ENCODE peak calls at places on chromosomes 2 and 18, in ten cellular contexts. N, J, P, L, W, Q, K, C, M and E are unnamed samples.

GRCh38 chr2:207227749-207228145 is 62.0 kb upstream of the KLF7 start:
- DNase-seq in N (no peak), J (no peak), P (no peak), L (no peak), W (no peak), Q (no peak), K (no peak), C (no peak), M (no peak), E (no peak)

GRCh38 chr2:163736433-163737168 is 793 bp upstream of the FIGN start:
- DNase-seq in N (no peak), J (no peak), P (no peak), L (no peak), W (peak; percentile 18), Q (peak; percentile 43), K (peak; percentile 82), C (no peak), M (peak; percentile 39), E (no peak)

GRCh38 chr2:148926291-148926961 is 51.4 kb downstream of the KIF5C start:
- DNase-seq in N (peak; percentile 77), J (peak; percentile 77), P (peak; percentile 6), L (peak; percentile 87), W (no peak), Q (no peak), K (peak; percentile 9), C (no peak), M (peak; percentile 29), E (no peak)

GRCh38 chr2:196434217-196434616 is 205.3 kb upstream of the CCDC150 start:
- DNase-seq in N (no peak), J (no peak), P (no peak), L (no peak), W (no peak), Q (no peak), K (no peak), C (no peak), M (no peak), E (no peak)

GRCh38 chr2:45055261-45055660 is 46.0 kb upstream of the SIX2 start:
- DNase-seq in N (no peak), J (no peak), P (no peak), L (no peak), W (no peak), Q (no peak), K (no peak), C (no peak), M (no peak), E (no peak)

GRCh38 chr2:86592547-86593230 is 29.4 kb upstream of the CHMP3 start:
- DNase-seq in N (no peak), J (no peak), P (no peak), L (no peak), W (peak; percentile 2), Q (peak; percentile 50), K (no peak), C (no peak), M (peak; percentile 37), E (no peak)

GRCh38 chr2:203590496-203590895 is 55.4 kb upstream of the RAPH1 start:
- DNase-seq in N (no peak), J (no peak), P (no peak), L (no peak), W (no peak), Q (no peak), K (no peak), C (no peak), M (no peak), E (no peak)

GRCh38 chr2:25664531-25665307 is 8.7 kb downstream of the DTNB start:
- DNase-seq in N (peak; percentile 56), J (peak; percentile 62), P (peak; percentile 39), L (no peak), W (peak; percentile 62), Q (peak; percentile 33), K (peak; percentile 83), C (no peak), M (peak; percentile 82), E (peak; percentile 47)

GRCh38 chr2:203811491-203812221 is 55.9 kb upstream of the CTLA4 start:
- DNase-seq in N (peak; percentile 54), J (peak; percentile 91), P (peak; percentile 84), L (no peak), W (peak; percentile 95), Q (peak; percentile 26), K (peak; percentile 45), C (peak; percentile 77), M (peak; percentile 87), E (peak; percentile 98)

GRCh38 chr2:216911886-216912285 is 52.0 kb upstream of the TNP1 start:
- DNase-seq in N (no peak), J (no peak), P (peak; percentile 41), L (no peak), W (no peak), Q (no peak), K (no peak), C (no peak), M (no peak), E (no peak)

GRCh38 chr18:62458346-62458745 is 64.5 kb upstream of the ZCCHC2 start:
- DNase-seq in N (no peak), J (no peak), P (no peak), L (no peak), W (no peak), Q (no peak), K (no peak), C (no peak), M (no peak), E (no peak)
- TF ChIP-seq CTCF in N (no peak), J (no peak), P (no peak), L (no peak), W (no peak), Q (no peak), K (no peak), C (no peak), M (no peak), E (no peak)

DNA sequence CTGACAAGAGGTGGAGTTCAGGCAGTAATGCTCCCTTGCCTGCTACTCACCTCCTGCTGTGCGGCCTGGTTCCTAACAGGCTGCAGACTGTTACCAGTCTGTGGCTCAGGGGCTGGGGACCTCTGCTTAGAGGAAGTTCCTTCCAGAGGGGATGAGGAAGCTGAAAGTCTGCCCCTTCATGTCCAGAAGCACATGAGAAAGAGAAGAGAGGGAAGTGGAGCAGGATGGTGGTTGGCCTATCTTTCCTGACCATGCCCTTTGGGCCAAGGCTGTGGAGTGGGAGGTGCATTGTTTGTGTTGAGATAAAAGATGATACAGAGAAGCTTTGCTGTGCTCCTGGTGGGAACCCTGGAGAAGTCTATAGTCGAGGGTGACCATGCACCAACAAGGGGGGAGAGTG is 112.5 kb downstream of the LPIN1 start:
- DNase-seq in N (no peak), J (peak; percentile 74), P (no peak), L (no peak), W (no peak), Q (no peak), K (no peak), C (peak; percentile 68), M (no peak), E (no peak)
- TF ChIP-seq CTCF in N (no peak), J (no peak), P (no peak), L (no peak), W (no peak), Q (no peak), K (no peak), C (no peak), M (no peak), E (no peak)

GRCh38 chr18:65988371-65988770 is 237.6 kb downstream of the CDH7 start:
- DNase-seq in N (no peak), J (no peak), P (no peak), L (no peak), W (no peak), Q (no peak), K (no peak), C (no peak), M (no peak), E (no peak)

GRCh38 chr18:65988972-65989371 is 238.2 kb downstream of the CDH7 start:
- DNase-seq in N (no peak), J (no peak), P (no peak), L (no peak), W (no peak), Q (no peak), K (no peak), C (no peak), M (no peak), E (no peak)

DNA sequence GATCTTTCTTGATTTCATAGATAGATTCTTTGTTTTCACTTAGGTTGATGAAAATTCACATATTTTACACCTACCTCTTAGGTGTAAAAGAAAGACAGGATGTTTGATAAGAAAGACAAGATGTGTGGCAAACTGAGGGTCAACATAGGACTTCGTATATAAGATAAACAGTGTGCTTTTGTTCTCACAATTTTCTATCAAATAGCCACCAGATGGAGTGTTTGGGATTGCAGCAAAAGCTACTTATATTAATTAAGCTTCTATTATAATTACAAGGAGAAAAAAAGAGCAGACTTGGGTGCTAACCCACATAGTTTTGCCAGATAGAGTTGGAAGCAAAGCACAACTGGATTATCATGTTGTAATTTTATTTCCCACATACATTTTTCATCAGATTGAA is 232.9 kb downstream of the CDH7 start:
- DNase-seq in N (no peak), J (peak; percentile 6), P (no peak), L (no peak), W (no peak), Q (no peak), K (no peak), C (no peak), M (no peak), E (no peak)
- TF ChIP-seq CTCF in N (no peak), J (no peak), P (no peak), L (no peak), W (no peak), Q (no peak), K (no peak), C (no peak), M (no peak), E (no peak)

GRCh38 chr2:188765522-188765921 is 208.7 kb upstream of the COL3A1 start:
- DNase-seq in N (peak; percentile 22), J (peak; percentile 27), P (peak; percentile 21), L (no peak), W (peak; percentile 54), Q (no peak), K (no peak), C (no peak), M (peak; percentile 67), E (no peak)
- TF ChIP-seq CTCF in N (peak; percentile 20), J (peak; percentile 47), P (peak; percentile 74), L (peak; percentile 20), W (peak; percentile 68), Q (no peak), K (peak; percentile 29), C (no peak), M (peak; percentile 46), E (no peak)

DNA sequence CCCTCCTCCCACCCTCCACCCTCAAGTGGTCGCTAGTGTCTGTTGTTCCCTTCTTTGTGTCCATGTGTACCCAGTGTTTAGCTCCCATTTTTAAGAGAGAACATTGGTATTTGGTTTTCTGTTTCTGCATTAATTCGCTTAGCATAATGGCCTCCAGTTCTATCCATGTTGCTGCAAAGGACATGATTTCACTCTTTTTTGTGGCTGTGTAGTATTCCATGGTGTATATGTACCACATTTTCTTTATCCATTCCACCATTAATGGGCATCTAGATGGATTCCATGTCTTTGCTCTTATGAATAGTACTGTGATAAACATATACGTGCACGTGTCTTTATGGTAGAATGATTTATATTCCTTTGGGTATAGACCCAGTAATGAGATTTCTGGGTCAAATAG is 42.9 kb downstream of the TSPYL6 start:
- DNase-seq in N (no peak), J (no peak), P (no peak), L (no peak), W (no peak), Q (no peak), K (no peak), C (no peak), M (no peak), E (no peak)
- TF ChIP-seq CTCF in N (no peak), J (no peak), P (no peak), L (no peak), W (no peak), Q (no peak), K (no peak), C (no peak), M (no peak), E (no peak)

GRCh38 chr2:232981767-232982360 is 31.2 kb downstream of the NGEF start:
- DNase-seq in N (no peak), J (no peak), P (no peak), L (no peak), W (no peak), Q (no peak), K (no peak), C (no peak), M (no peak), E (no peak)
- TF ChIP-seq CTCF in N (peak; percentile 1), J (no peak), P (peak; percentile 27), L (no peak), W (peak; percentile 10), Q (no peak), K (no peak), C (no peak), M (no peak), E (no peak)